ENCODE peak calls at places on chromosomes 3 and 15, in six cellular contexts. One of them, this sample, is unnamed.

GRCh38 chr3:40877651-40878463 is 321.4 kb upstream of the CTNNB1 start:
- DNase-seq in ovary: peak
- DNase-seq in Peyer's patch: peak
- DNase-seq in adrenal gland: peak
- DNase-seq in uterus: peak
- DNase-seq in IMR-90: no peak
- DNase-seq in this sample: peak

GRCh38 chr15:96322401-96323249 is 7.9 kb upstream of the NR2F2 start:
- DNase-seq in ovary: peak
- DNase-seq in Peyer's patch: no peak
- DNase-seq in adrenal gland: peak
- DNase-seq in uterus: peak
- DNase-seq in IMR-90: no peak
- DNase-seq in this sample: no peak

GRCh38 chr3:159763466-159764210 is 225.0 kb upstream of the IL12A start:
- DNase-seq in ovary: peak
- DNase-seq in Peyer's patch: peak
- DNase-seq in adrenal gland: peak
- DNase-seq in uterus: peak
- DNase-seq in IMR-90: peak
- DNase-seq in this sample: peak

GRCh38 chr3:25007974-25008658 is 419.9 kb upstream of the RARB start:
- DNase-seq in ovary: no peak
- DNase-seq in Peyer's patch: no peak
- DNase-seq in adrenal gland: peak
- DNase-seq in uterus: no peak
- DNase-seq in IMR-90: no peak
- DNase-seq in this sample: peak

GRCh38 chr15:50049871-50050270 is 69.2 kb downstream of the ATP8B4 start:
- DNase-seq in ovary: no peak
- DNase-seq in Peyer's patch: no peak
- DNase-seq in adrenal gland: no peak
- DNase-seq in uterus: no peak
- DNase-seq in IMR-90: peak
- DNase-seq in this sample: no peak

GRCh38 chr15:89912674-89913396 is at the start of gene ARPIN:
- DNase-seq in ovary: peak
- DNase-seq in Peyer's patch: peak
- DNase-seq in adrenal gland: peak
- DNase-seq in uterus: peak
- DNase-seq in IMR-90: peak
- DNase-seq in this sample: peak

GRCh38 chr15:72944565-72944964 is 107.7 kb upstream of the NEO1 start:
- DNase-seq in ovary: no peak
- DNase-seq in Peyer's patch: no peak
- DNase-seq in adrenal gland: no peak
- DNase-seq in uterus: no peak
- DNase-seq in IMR-90: no peak
- DNase-seq in this sample: no peak

GRCh38 chr3:49536875-49537533 is 17.3 kb upstream of the BSN start:
- DNase-seq in ovary: no peak
- DNase-seq in Peyer's patch: no peak
- DNase-seq in adrenal gland: no peak
- DNase-seq in uterus: no peak
- DNase-seq in IMR-90: no peak
- DNase-seq in this sample: peak

GRCh38 chr15:56582785-56583184 is 117.8 kb upstream of the MNS1 start:
- DNase-seq in ovary: no peak
- DNase-seq in Peyer's patch: no peak
- DNase-seq in adrenal gland: no peak
- DNase-seq in uterus: no peak
- DNase-seq in IMR-90: peak
- DNase-seq in this sample: no peak

GRCh38 chr15:85414495-85414894 is 34.1 kb downstream of the AKAP13 start:
- DNase-seq in ovary: no peak
- DNase-seq in Peyer's patch: no peak
- DNase-seq in adrenal gland: no peak
- DNase-seq in uterus: no peak
- DNase-seq in IMR-90: peak
- DNase-seq in this sample: no peak

GRCh38 chr3:11200679-11200952 is 46.3 kb downstream of the HRH1 start:
- DNase-seq in ovary: no peak
- DNase-seq in Peyer's patch: no peak
- DNase-seq in adrenal gland: no peak
- DNase-seq in uterus: no peak
- DNase-seq in IMR-90: peak
- DNase-seq in this sample: no peak

GRCh38 chr3:53803124-53803815 is 42.9 kb downstream of the CHDH start:
- DNase-seq in ovary: no peak
- DNase-seq in Peyer's patch: peak
- DNase-seq in adrenal gland: no peak
- DNase-seq in uterus: no peak
- DNase-seq in IMR-90: no peak
- DNase-seq in this sample: no peak

GRCh38 chr15:98903377-98904018 is 104.1 kb downstream of the PGPEP1L start:
- DNase-seq in ovary: no peak
- DNase-seq in Peyer's patch: no peak
- DNase-seq in adrenal gland: no peak
- DNase-seq in uterus: no peak
- DNase-seq in IMR-90: peak
- DNase-seq in this sample: no peak

GRCh38 chr15:90530250-90531051 is 728 bp downstream of the CRTC3 start:
- DNase-seq in ovary: peak
- DNase-seq in Peyer's patch: peak
- DNase-seq in adrenal gland: peak
- DNase-seq in uterus: peak
- DNase-seq in IMR-90: peak
- DNase-seq in this sample: peak

GRCh38 chr15:90838066-90838465 is 30.3 kb upstream of the FURIN start:
- DNase-seq in ovary: no peak
- DNase-seq in Peyer's patch: peak
- DNase-seq in adrenal gland: no peak
- DNase-seq in uterus: no peak
- DNase-seq in IMR-90: no peak
- DNase-seq in this sample: no peak

GRCh38 chr3:117989982-117990381 is 1044.7 kb downstream of the IGSF11 start:
- DNase-seq in ovary: no peak
- DNase-seq in Peyer's patch: no peak
- DNase-seq in adrenal gland: peak
- DNase-seq in uterus: no peak
- DNase-seq in IMR-90: no peak
- DNase-seq in this sample: no peak

GRCh38 chr15:73335026-73335425 is 33.7 kb downstream of the HCN4 start:
- DNase-seq in ovary: no peak
- DNase-seq in Peyer's patch: no peak
- DNase-seq in adrenal gland: no peak
- DNase-seq in uterus: no peak
- DNase-seq in IMR-90: no peak
- DNase-seq in this sample: no peak

GRCh38 chr15:80693682-80694623 is 1.2 kb upstream of the ABHD17C start:
- DNase-seq in ovary: no peak
- DNase-seq in Peyer's patch: no peak
- DNase-seq in adrenal gland: no peak
- DNase-seq in uterus: no peak
- DNase-seq in IMR-90: peak
- DNase-seq in this sample: no peak

GRCh38 chr3:167876603-167877325 is 141.2 kb downstream of the SERPINI1 start:
- DNase-seq in ovary: no peak
- DNase-seq in Peyer's patch: no peak
- DNase-seq in adrenal gland: no peak
- DNase-seq in uterus: no peak
- DNase-seq in IMR-90: peak
- DNase-seq in this sample: no peak

GRCh38 chr15:68017221-68017620 is 36.9 kb upstream of the PIAS1 start:
- DNase-seq in ovary: no peak
- DNase-seq in Peyer's patch: no peak
- DNase-seq in adrenal gland: no peak
- DNase-seq in uterus: no peak
- DNase-seq in IMR-90: no peak
- DNase-seq in this sample: no peak

GRCh38 chr15:86650084-86650483 is 570.4 kb downstream of the AGBL1 start:
- DNase-seq in ovary: no peak
- DNase-seq in Peyer's patch: no peak
- DNase-seq in adrenal gland: peak
- DNase-seq in uterus: no peak
- DNase-seq in IMR-90: no peak
- DNase-seq in this sample: no peak

GRCh38 chr3:46692566-46692983 is 904 bp downstream of the ALS2CL start:
- DNase-seq in ovary: peak
- DNase-seq in Peyer's patch: peak
- DNase-seq in adrenal gland: peak
- DNase-seq in uterus: no peak
- DNase-seq in IMR-90: no peak
- DNase-seq in this sample: peak

GRCh38 chr15:59349715-59350420 is 22.8 kb downstream of the MYO1E start:
- DNase-seq in ovary: no peak
- DNase-seq in Peyer's patch: peak
- DNase-seq in adrenal gland: peak
- DNase-seq in uterus: peak
- DNase-seq in IMR-90: peak
- DNase-seq in this sample: peak

GRCh38 chr3:154684440-154684839 is 254.4 kb upstream of the GPR149 start:
- DNase-seq in ovary: no peak
- DNase-seq in Peyer's patch: no peak
- DNase-seq in adrenal gland: no peak
- DNase-seq in uterus: no peak
- DNase-seq in IMR-90: no peak
- DNase-seq in this sample: no peak

GRCh38 chr15:64813075-64813474 is 12.4 kb downstream of the PIF1 start:
- DNase-seq in ovary: peak
- DNase-seq in Peyer's patch: no peak
- DNase-seq in adrenal gland: peak
- DNase-seq in uterus: no peak
- DNase-seq in IMR-90: peak
- DNase-seq in this sample: no peak

GRCh38 chr3:126132751-126133511 is 47.5 kb downstream of the ALDH1L1 start:
- DNase-seq in ovary: peak
- DNase-seq in Peyer's patch: peak
- DNase-seq in adrenal gland: peak
- DNase-seq in uterus: peak
- DNase-seq in IMR-90: peak
- DNase-seq in this sample: peak

GRCh38 chr3:141368925-141369794 is 856 bp downstream of the ZBTB38 start:
- DNase-seq in ovary: no peak
- DNase-seq in Peyer's patch: no peak
- DNase-seq in adrenal gland: no peak
- DNase-seq in uterus: no peak
- DNase-seq in IMR-90: peak
- DNase-seq in this sample: no peak

GRCh38 chr3:141365206-141365605 is 3.1 kb upstream of the ZBTB38 start:
- DNase-seq in ovary: no peak
- DNase-seq in Peyer's patch: no peak
- DNase-seq in adrenal gland: no peak
- DNase-seq in uterus: no peak
- DNase-seq in IMR-90: no peak
- DNase-seq in this sample: no peak

GRCh38 chr3:141366285-141367037 is 1.8 kb upstream of the ZBTB38 start:
- DNase-seq in ovary: peak
- DNase-seq in Peyer's patch: no peak
- DNase-seq in adrenal gland: peak
- DNase-seq in uterus: peak
- DNase-seq in IMR-90: peak
- DNase-seq in this sample: peak

GRCh38 chr3:141368062-141368924 is at the start of gene ZBTB38:
- DNase-seq in ovary: peak
- DNase-seq in Peyer's patch: peak
- DNase-seq in adrenal gland: peak
- DNase-seq in uterus: peak
- DNase-seq in IMR-90: peak
- DNase-seq in this sample: peak

GRCh38 chr3:141367038-141367730 is 1.1 kb upstream of the ZBTB38 start:
- DNase-seq in ovary: peak
- DNase-seq in Peyer's patch: no peak
- DNase-seq in adrenal gland: no peak
- DNase-seq in uterus: peak
- DNase-seq in IMR-90: peak
- DNase-seq in this sample: no peak
- TF ChIP-seq POLR2A in ovary: no peak
- TF ChIP-seq POLR2A in Peyer's patch: no peak
- TF ChIP-seq POLR2A in adrenal gland: no peak
- TF ChIP-seq POLR2A in uterus: no peak
- TF ChIP-seq POLR2A in IMR-90: peak
- TF ChIP-seq POLR2A in this sample: no peak

DNA sequence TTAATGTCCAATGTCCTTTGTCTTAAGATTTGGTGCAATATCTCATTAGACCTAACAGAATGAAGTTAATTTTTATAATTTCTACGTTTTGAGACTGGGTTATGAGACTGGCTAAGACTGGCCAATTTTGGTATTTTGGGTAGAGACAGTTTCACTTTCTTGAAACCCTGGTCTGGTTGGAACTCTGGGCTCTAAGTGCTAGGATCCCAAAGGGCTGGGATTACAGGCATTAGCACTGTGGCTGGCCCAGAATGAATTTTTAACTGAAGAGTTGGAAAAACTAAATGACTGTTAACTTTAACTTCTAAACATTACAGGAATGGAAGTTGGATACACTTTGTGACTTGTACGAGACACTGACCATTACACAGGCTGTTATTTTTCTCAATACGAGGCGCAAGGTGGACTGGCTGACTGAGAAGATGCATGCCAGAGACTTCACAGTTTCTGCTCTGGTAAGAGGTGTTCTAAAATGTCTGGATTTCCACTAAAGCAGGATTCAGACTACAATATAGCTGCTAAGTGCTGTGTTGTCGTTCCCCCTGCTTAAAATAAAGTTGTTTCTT is 3.5 kb downstream of the EIF4A2 start:
- DNase-seq in ovary: no peak
- DNase-seq in Peyer's patch: no peak
- DNase-seq in adrenal gland: no peak
- DNase-seq in uterus: no peak
- DNase-seq in IMR-90: no peak
- DNase-seq in this sample: no peak
- TF ChIP-seq POLR2A in ovary: no peak
- TF ChIP-seq POLR2A in Peyer's patch: no peak
- TF ChIP-seq POLR2A in adrenal gland: no peak
- TF ChIP-seq POLR2A in uterus: no peak
- TF ChIP-seq POLR2A in IMR-90: no peak
- TF ChIP-seq POLR2A in this sample: no peak

GRCh38 chr3:195160257-195160898 is 110.6 kb downstream of the XXYLT1 start:
- DNase-seq in ovary: no peak
- DNase-seq in Peyer's patch: no peak
- DNase-seq in adrenal gland: no peak
- DNase-seq in uterus: no peak
- DNase-seq in IMR-90: peak
- DNase-seq in this sample: no peak
- TF ChIP-seq POLR2A in ovary: no peak
- TF ChIP-seq POLR2A in Peyer's patch: no peak
- TF ChIP-seq POLR2A in adrenal gland: no peak
- TF ChIP-seq POLR2A in uterus: no peak
- TF ChIP-seq POLR2A in IMR-90: no peak
- TF ChIP-seq POLR2A in this sample: no peak

DNA sequence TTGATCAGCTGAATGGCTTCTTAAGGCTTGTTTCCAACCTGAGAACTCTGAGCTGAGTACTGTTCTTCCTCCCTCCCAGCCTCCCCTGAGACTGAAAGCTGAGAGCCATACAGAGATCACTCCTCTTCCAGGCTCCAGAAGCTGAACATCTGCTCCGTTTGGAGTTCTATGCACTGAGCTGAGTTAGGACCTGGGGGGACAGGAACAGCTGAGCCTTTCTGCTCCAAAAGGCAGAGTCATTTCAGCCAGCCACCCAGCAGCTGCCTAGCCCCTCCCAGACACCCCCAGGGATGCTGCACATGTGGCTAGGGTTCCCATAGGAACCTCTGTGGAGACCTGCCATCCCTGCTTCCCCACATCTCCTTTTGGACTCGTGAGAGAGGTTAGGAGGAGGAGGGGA is 64.2 kb upstream of the GLCE start:
- DNase-seq in ovary: no peak
- DNase-seq in Peyer's patch: no peak
- DNase-seq in adrenal gland: no peak
- DNase-seq in uterus: no peak
- DNase-seq in IMR-90: no peak
- DNase-seq in this sample: no peak
- TF ChIP-seq POLR2A in ovary: no peak
- TF ChIP-seq POLR2A in Peyer's patch: no peak
- TF ChIP-seq POLR2A in adrenal gland: no peak
- TF ChIP-seq POLR2A in uterus: no peak
- TF ChIP-seq POLR2A in IMR-90: no peak
- TF ChIP-seq POLR2A in this sample: no peak